ENCODE peak calls at places on chromosomes 3 and 15, in seven cellular contexts. J is left lung, Y is breast epithelium, A is A673, B is hepatocyte, G is sigmoid colon, N is GM23338. F is an unnamed sample.
A peak's percentile ranks its signal among the peaks of the same experiment; 100 is the strongest.

GRCh38 chr3:132660745-132661067 is 577 bp downstream of the UBA5 start:
- DNase-seq in B (no peak), G (no peak), A (no peak), Y (no peak), J (no peak), N (no peak), F (no peak)

GRCh38 chr3:38471260-38471857 is 17.7 kb downstream of the ACVR2B start:
- DNase-seq in A (no peak), B (no peak), N (no peak), J (no peak), G (no peak), Y (no peak), F (no peak)

GRCh38 chr3:41118461-41119385 is 80.6 kb upstream of the CTNNB1 start:
- DNase-seq in A (no peak), Y (no peak), N (no peak), G (no peak), B (no peak), J (no peak), F (no peak)

GRCh38 chr3:53080612-53081205 is 34.8 kb upstream of the SFMBT1 start:
- DNase-seq in B (no peak), J (no peak), Y (peak; percentile 14), G (no peak), A (no peak), N (no peak), F (no peak)

GRCh38 chr3:179801263-179801662 is 148.4 kb downstream of the USP13 start:
- DNase-seq in B (peak; percentile 65), Y (no peak), N (no peak), A (no peak), J (no peak), G (no peak), F (no peak)

GRCh38 chr3:60010778-60011177 is 961.0 kb upstream of the CFAP20DC start:
- DNase-seq in G (no peak), A (no peak), B (no peak), Y (no peak), J (no peak), N (no peak), F (no peak)

GRCh38 chr3:129413687-129414506 is 14.5 kb downstream of the EFCAB12 start:
- DNase-seq in N (no peak), B (peak; percentile 77), Y (peak; percentile 17), G (no peak), J (no peak), A (no peak), F (no peak)

GRCh38 chr3:147373301-147373700 is 33.0 kb downstream of the ZIC4 start:
- DNase-seq in Y (no peak), J (no peak), G (no peak), A (no peak), N (peak; percentile 47), B (no peak), F (no peak)

GRCh38 chr15:81449836-81450474 is 75.9 kb upstream of the TMC3 start:
- DNase-seq in J (no peak), B (no peak), N (no peak), A (no peak), G (no peak), Y (no peak), F (no peak)

GRCh38 chr3:150256336-150256735 is 151.8 kb upstream of the TSC22D2 start:
- DNase-seq in A (no peak), Y (no peak), J (no peak), N (no peak), G (no peak), B (no peak), F (no peak)

GRCh38 chr15:79740581-79740980 is 156.2 kb downstream of the MTHFS start:
- DNase-seq in G (no peak), Y (no peak), B (no peak), A (no peak), N (no peak), J (no peak), F (no peak)

GRCh38 chr15:62976301-62976842 is 66.2 kb upstream of the TPM1 start:
- DNase-seq in G (no peak), Y (no peak), A (no peak), N (no peak), B (no peak), J (no peak), F (no peak)
- H3K4me1 ChIP-seq in G (peaks cover 10% of the 10 kb centered on the region), Y (no peaks in the 10 kb centered on the region), A (no peaks in the 10 kb centered on the region), N (no peaks in the 10 kb centered on the region), B (no peaks in the 10 kb centered on the region), J (no peaks in the 10 kb centered on the region), F (no peaks in the 10 kb centered on the region)

DNA sequence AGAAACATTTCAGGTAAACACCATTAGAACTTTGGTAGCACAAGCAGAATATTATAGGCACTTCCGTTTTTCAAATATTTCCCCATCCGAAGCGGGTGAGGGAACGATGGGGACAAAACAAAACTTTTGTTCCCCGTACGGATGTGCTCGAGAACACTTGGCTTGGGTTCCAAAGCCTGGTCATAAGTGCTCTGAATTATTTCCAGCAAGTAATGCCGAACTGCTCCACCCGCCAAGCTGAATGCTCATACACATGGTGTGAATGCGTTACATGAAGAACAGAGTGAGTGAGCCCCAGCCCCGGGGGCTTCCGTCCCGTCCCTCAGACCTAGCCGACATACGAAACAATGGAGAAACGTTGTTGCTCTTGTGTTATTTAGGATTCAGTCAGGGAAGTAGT is 438.1 kb upstream of the ARRDC4 start:
- DNase-seq in B (no peak), J (no peak), Y (no peak), A (peak; percentile 14), N (no peak), G (peak; percentile 64), F (no peak)
- H3K4me3 ChIP-seq in B (no peak overlapping the region), J (no peak overlapping the region), Y (peak overlapping the region; percentile 14), A (peak overlapping the region; percentile 23), N (no peak overlapping the region), G (peak overlapping the region; percentile 42), F (no peak overlapping the region)

DNA sequence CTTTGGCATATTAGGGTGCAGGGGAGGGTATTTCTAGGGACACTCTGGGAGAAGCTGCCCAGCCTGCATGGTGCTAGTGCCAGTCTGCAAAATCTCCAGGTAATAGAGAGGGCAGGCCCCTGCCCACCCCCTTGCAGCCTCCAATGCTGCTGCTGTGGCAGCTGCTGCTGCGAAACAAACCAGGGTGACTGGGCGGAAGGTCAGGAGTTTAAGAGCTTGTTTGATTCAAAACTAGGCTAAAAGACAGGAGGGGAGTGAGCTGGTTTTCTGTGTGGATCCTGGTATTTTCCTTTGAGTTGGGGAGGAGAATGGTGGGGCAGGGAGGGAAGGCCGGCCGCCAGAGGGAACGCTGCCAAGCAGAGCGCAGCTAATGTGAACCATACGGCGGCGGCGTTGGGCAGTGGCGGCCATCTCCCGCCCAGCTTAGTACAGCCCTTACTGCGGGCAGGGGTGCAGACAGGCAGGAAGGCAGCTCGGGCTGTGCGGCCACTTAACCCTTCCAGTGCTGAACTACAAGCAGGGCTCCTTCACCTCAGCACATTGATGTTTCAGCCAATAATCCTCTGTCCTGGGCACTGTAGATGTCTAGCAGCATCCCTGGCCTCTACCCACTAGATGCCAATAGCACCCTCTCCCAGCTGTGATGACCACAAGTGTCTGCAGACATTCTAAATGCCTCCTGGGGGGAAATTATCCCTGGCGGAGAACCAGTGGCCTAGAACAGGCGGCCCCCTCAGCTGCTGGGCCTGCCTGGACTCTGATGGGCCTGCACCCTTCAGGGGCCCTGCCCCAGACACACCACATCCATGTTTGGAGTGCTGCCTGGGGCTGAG is 125.7 kb downstream of the EEFSEC start:
- DNase-seq in Y (no peak), A (peak; percentile 50), B (peak; percentile 80), N (peak; percentile 54), J (peak; percentile 61), G (peak; percentile 87), F (peak; percentile 76)
- TF ChIP-seq CTCF in Y (no peak), A (no peak), B (no peak), N (no peak), J (no peak), G (no peak), F (no peak)

GRCh38 chr15:75197062-75197630 is 4.5 kb upstream of the C15orf39 start:
- DNase-seq in J (no peak), N (no peak), G (no peak), B (no peak), Y (no peak), A (no peak), F (no peak)
- H3K4me1 ChIP-seq in J (peaks cover 5% of the 10 kb centered on the region), N (peaks cover 41% of the 10 kb centered on the region), G (peaks cover 28% of the 10 kb centered on the region), B (peaks cover 30% of the 10 kb centered on the region), Y (no peaks in the 10 kb centered on the region), A (peaks cover 13% of the 10 kb centered on the region), F (peaks cover 46% of the 10 kb centered on the region)

GRCh38 chr3:190076601-190077444 is 43.9 kb downstream of the P3H2 start:
- DNase-seq in G (no peak), A (peak; percentile 72), Y (no peak), N (peak; percentile 54), J (peak; percentile 54), B (peak; percentile 81), F (no peak)

GRCh38 chr3:190077646-190078045 is 43.1 kb downstream of the P3H2 start:
- DNase-seq in N (no peak), J (no peak), Y (no peak), G (no peak), B (no peak), A (no peak), F (no peak)

GRCh38 chr3:190084983-190085382 is 35.7 kb downstream of the P3H2 start:
- DNase-seq in A (no peak), G (no peak), Y (no peak), N (no peak), J (no peak), B (no peak), F (no peak)

GRCh38 chr3:190083631-190084030 is 37.1 kb downstream of the P3H2 start:
- DNase-seq in Y (no peak), J (no peak), B (no peak), A (no peak), G (no peak), N (no peak), F (no peak)

GRCh38 chr3:190081387-190081786 is 39.3 kb downstream of the P3H2 start:
- DNase-seq in B (no peak), J (no peak), N (no peak), G (no peak), Y (no peak), A (no peak), F (no peak)
- H3K4me3 ChIP-seq in B (no peak overlapping the region), J (no peak overlapping the region), N (no peak overlapping the region), G (no peak overlapping the region), Y (no peak overlapping the region), A (no peak overlapping the region), F (no peak overlapping the region)

GRCh38 chr3:17687585-17687984 is 54.8 kb downstream of the TBC1D5 start:
- DNase-seq in Y (no peak), G (no peak), B (peak; percentile 27), J (no peak), A (no peak), N (no peak), F (no peak)

DNA sequence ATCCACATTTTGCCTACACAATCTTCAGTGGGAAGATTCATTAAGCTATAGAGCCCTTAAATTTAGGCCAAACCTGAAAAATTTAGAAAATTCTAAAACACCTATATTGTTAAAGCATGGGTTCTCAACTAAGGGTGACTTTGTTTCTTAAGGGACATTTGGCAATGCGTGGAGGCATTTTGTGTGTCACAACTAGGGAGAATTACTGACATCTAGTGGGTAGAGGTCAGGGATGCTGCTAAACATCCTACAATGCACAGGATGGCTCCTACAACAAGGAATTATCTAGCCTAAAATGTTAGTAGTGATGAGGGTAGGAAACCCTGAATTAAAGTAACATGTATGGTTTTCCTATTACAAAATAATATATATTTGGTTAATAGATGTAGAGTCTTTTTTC is 55.8 kb downstream of the TBC1D5 start:
- DNase-seq in B (no peak), G (no peak), N (peak; percentile 62), J (no peak), Y (no peak), A (peak; percentile 50), F (no peak)
- TF ChIP-seq CTCF in B (no peak), G (no peak), N (peak; percentile 66), J (no peak), Y (no peak), A (peak; percentile 46), F (no peak)

GRCh38 chr3:114706591-114707224 is 412.9 kb downstream of the TIGIT start:
- DNase-seq in B (peak; percentile 62), J (no peak), Y (no peak), A (no peak), N (no peak), G (no peak), F (no peak)
- H3K4me1 ChIP-seq in B (peaks cover 21% of the 10 kb centered on the region), J (peaks cover 4% of the 10 kb centered on the region), Y (no peaks in the 10 kb centered on the region), A (no peaks in the 10 kb centered on the region), N (peaks cover 17% of the 10 kb centered on the region), G (peaks cover 4% of the 10 kb centered on the region), F (no peaks in the 10 kb centered on the region)